ENCODE peak calls at places on chromosome 18, in seven cellular contexts. One of them, this sample, is unnamed.
A peak's percentile ranks its signal among the peaks of the same experiment; 100 is the strongest.

GRCh38 chr18:31409301-31409700 is 32.7 kb downstream of the DSG4 start:
- DNase-seq in fibroblast of pulmonary artery: no peak
- DNase-seq in cardiac fibroblast: no peak
- DNase-seq in sciatic nerve: no peak
- DNase-seq in mucosa of descending colon: no peak
- DNase-seq in T-helper 9 cell: no peak
- DNase-seq in fibroblast of mammary gland: no peak
- DNase-seq in this sample: no peak

GRCh38 chr18:54235871-54236270 is 11.4 kb upstream of the MBD2 start:
- DNase-seq in fibroblast of pulmonary artery: peak; percentile 56
- DNase-seq in cardiac fibroblast: peak; percentile 62
- DNase-seq in sciatic nerve: no peak
- DNase-seq in mucosa of descending colon: no peak
- DNase-seq in T-helper 9 cell: no peak
- DNase-seq in fibroblast of mammary gland: no peak
- DNase-seq in this sample: no peak

GRCh38 chr18:78494204-78494603 is 485.4 kb upstream of the SALL3 start:
- DNase-seq in fibroblast of pulmonary artery: no peak
- DNase-seq in cardiac fibroblast: peak; percentile 14
- DNase-seq in sciatic nerve: no peak
- DNase-seq in mucosa of descending colon: no peak
- DNase-seq in T-helper 9 cell: no peak
- DNase-seq in fibroblast of mammary gland: peak; percentile 8
- DNase-seq in this sample: no peak

GRCh38 chr18:32930695-32931301 is 158.0 kb upstream of the KLHL14 start:
- DNase-seq in fibroblast of pulmonary artery: peak; percentile 68
- DNase-seq in cardiac fibroblast: peak; percentile 67
- DNase-seq in sciatic nerve: no peak
- DNase-seq in mucosa of descending colon: no peak
- DNase-seq in T-helper 9 cell: no peak
- DNase-seq in fibroblast of mammary gland: peak; percentile 65
- DNase-seq in this sample: no peak

GRCh38 chr18:45621068-45621511 is 5.8 kb downstream of the SLC14A2 start:
- DNase-seq in fibroblast of pulmonary artery: peak; percentile 52
- DNase-seq in cardiac fibroblast: peak; percentile 58
- DNase-seq in sciatic nerve: peak; percentile 66
- DNase-seq in mucosa of descending colon: no peak
- DNase-seq in T-helper 9 cell: peak; percentile 8
- DNase-seq in fibroblast of mammary gland: peak; percentile 53
- DNase-seq in this sample: no peak

GRCh38 chr18:63947051-63947790 is 1.9 kb upstream of the HMSD start:
- DNase-seq in fibroblast of pulmonary artery: no peak
- DNase-seq in cardiac fibroblast: no peak
- DNase-seq in sciatic nerve: no peak
- DNase-seq in mucosa of descending colon: no peak
- DNase-seq in T-helper 9 cell: no peak
- DNase-seq in fibroblast of mammary gland: no peak
- DNase-seq in this sample: no peak

GRCh38 chr18:10525563-10526210 is at the start of gene NAPG:
- DNase-seq in fibroblast of pulmonary artery: peak; percentile 96
- DNase-seq in cardiac fibroblast: peak; percentile 94
- DNase-seq in sciatic nerve: peak; percentile 94
- DNase-seq in mucosa of descending colon: peak; percentile 95
- DNase-seq in T-helper 9 cell: peak; percentile 80
- DNase-seq in fibroblast of mammary gland: peak; percentile 92
- DNase-seq in this sample: peak; percentile 93

GRCh38 chr18:58535340-58536186 is 93.3 kb downstream of the ALPK2 start:
- DNase-seq in fibroblast of pulmonary artery: peak; percentile 64
- DNase-seq in cardiac fibroblast: peak; percentile 60
- DNase-seq in sciatic nerve: no peak
- DNase-seq in mucosa of descending colon: no peak
- DNase-seq in T-helper 9 cell: no peak
- DNase-seq in fibroblast of mammary gland: peak; percentile 84
- DNase-seq in this sample: no peak

GRCh38 chr18:46393961-46394360 is 263.1 kb downstream of the LOXHD1 start:
- DNase-seq in fibroblast of pulmonary artery: no peak
- DNase-seq in cardiac fibroblast: no peak
- DNase-seq in sciatic nerve: no peak
- DNase-seq in mucosa of descending colon: no peak
- DNase-seq in T-helper 9 cell: no peak
- DNase-seq in fibroblast of mammary gland: no peak
- DNase-seq in this sample: no peak

GRCh38 chr18:370753-371615 is 103.1 kb upstream of the THOC1 start:
- DNase-seq in fibroblast of pulmonary artery: no peak
- DNase-seq in cardiac fibroblast: no peak
- DNase-seq in sciatic nerve: no peak
- DNase-seq in mucosa of descending colon: no peak
- DNase-seq in T-helper 9 cell: no peak
- DNase-seq in fibroblast of mammary gland: no peak
- DNase-seq in this sample: no peak

GRCh38 chr18:42839408-42839807 is 276.1 kb downstream of the RIT2 start:
- DNase-seq in fibroblast of pulmonary artery: peak; percentile 5
- DNase-seq in cardiac fibroblast: no peak
- DNase-seq in sciatic nerve: no peak
- DNase-seq in mucosa of descending colon: no peak
- DNase-seq in T-helper 9 cell: no peak
- DNase-seq in fibroblast of mammary gland: no peak
- DNase-seq in this sample: no peak

GRCh38 chr18:39960545-39960944 is 1994.5 kb upstream of the PIK3C3 start:
- DNase-seq in fibroblast of pulmonary artery: peak; percentile 29
- DNase-seq in cardiac fibroblast: peak; percentile 56
- DNase-seq in sciatic nerve: no peak
- DNase-seq in mucosa of descending colon: no peak
- DNase-seq in T-helper 9 cell: no peak
- DNase-seq in fibroblast of mammary gland: peak; percentile 57
- DNase-seq in this sample: no peak

GRCh38 chr18:74446631-74447403 is 10.3 kb downstream of the DIPK1C start:
- DNase-seq in fibroblast of pulmonary artery: no peak
- DNase-seq in cardiac fibroblast: no peak
- DNase-seq in sciatic nerve: no peak
- DNase-seq in mucosa of descending colon: no peak
- DNase-seq in T-helper 9 cell: no peak
- DNase-seq in fibroblast of mammary gland: no peak
- DNase-seq in this sample: no peak

GRCh38 chr18:12307871-12308385 is at the start of gene TUBB6:
- DNase-seq in fibroblast of pulmonary artery: peak; percentile 84
- DNase-seq in cardiac fibroblast: peak; percentile 82
- DNase-seq in sciatic nerve: peak; percentile 85
- DNase-seq in mucosa of descending colon: peak; percentile 73
- DNase-seq in T-helper 9 cell: no peak
- DNase-seq in fibroblast of mammary gland: peak; percentile 75
- DNase-seq in this sample: peak; percentile 59

GRCh38 chr18:26454192-26454591 is 94.2 kb downstream of the KCTD1 start:
- DNase-seq in fibroblast of pulmonary artery: no peak
- DNase-seq in cardiac fibroblast: no peak
- DNase-seq in sciatic nerve: no peak
- DNase-seq in mucosa of descending colon: no peak
- DNase-seq in T-helper 9 cell: no peak
- DNase-seq in fibroblast of mammary gland: no peak
- DNase-seq in this sample: no peak

GRCh38 chr18:34631567-34631966 is 78.5 kb upstream of the DTNA start:
- DNase-seq in fibroblast of pulmonary artery: no peak
- DNase-seq in cardiac fibroblast: no peak
- DNase-seq in sciatic nerve: no peak
- DNase-seq in mucosa of descending colon: no peak
- DNase-seq in T-helper 9 cell: no peak
- DNase-seq in fibroblast of mammary gland: no peak
- DNase-seq in this sample: no peak

GRCh38 chr18:57561728-57562423 is 24.6 kb downstream of the FECH start:
- DNase-seq in fibroblast of pulmonary artery: peak; percentile 68
- DNase-seq in cardiac fibroblast: peak; percentile 73
- DNase-seq in sciatic nerve: no peak
- DNase-seq in mucosa of descending colon: no peak
- DNase-seq in T-helper 9 cell: no peak
- DNase-seq in fibroblast of mammary gland: peak; percentile 60
- DNase-seq in this sample: no peak

GRCh38 chr18:58222439-58223125 is 178.6 kb downstream of the NEDD4L start:
- DNase-seq in fibroblast of pulmonary artery: no peak
- DNase-seq in cardiac fibroblast: peak; percentile 43
- DNase-seq in sciatic nerve: no peak
- DNase-seq in mucosa of descending colon: no peak
- DNase-seq in T-helper 9 cell: no peak
- DNase-seq in fibroblast of mammary gland: peak; percentile 80
- DNase-seq in this sample: no peak